ENCODE peak calls at places on chromosomes 7 and 10, in eight cellular contexts. F, X, G, P, Y, N, U and M are unnamed samples.

GRCh38 chr10:114492351-114493037 is 88.2 kb upstream of the AFAP1L2 start:
- DNase-seq in F (no peak), N (no peak), U (no peak), P (no peak), G (no peak), X (peak), Y (peak), M (no peak)

GRCh38 chr7:151087247-151088018 is 1.2 kb downstream of the AGAP3 start:
- DNase-seq in P (no peak), Y (no peak), G (no peak), F (peak), X (no peak), U (peak), N (no peak), M (peak)

GRCh38 chr7:117127585-117128168 is 174.4 kb downstream of the ST7 start:
- DNase-seq in P (peak), F (peak), N (peak), U (peak), X (peak), G (peak), Y (peak), M (no peak)

GRCh38 chr7:138945169-138945568 is 36.0 kb downstream of the KIAA1549 start:
- DNase-seq in U (no peak), Y (no peak), P (no peak), N (no peak), G (no peak), F (no peak), X (no peak), M (no peak)

GRCh38 chr7:12389089-12389700 is 14.5 kb downstream of the VWDE start:
- DNase-seq in U (peak), Y (no peak), P (peak), G (peak), N (no peak), F (peak), X (peak), M (no peak)

GRCh38 chr10:78339251-78339650 is 305.6 kb downstream of the RPS24 start:
- DNase-seq in X (no peak), P (no peak), Y (no peak), N (no peak), F (no peak), U (no peak), G (no peak), M (no peak)

GRCh38 chr7:30789334-30789711 is 18.1 kb downstream of the MINDY4 start:
- DNase-seq in F (peak), P (no peak), G (no peak), Y (no peak), X (no peak), U (peak), N (no peak), M (no peak)

GRCh38 chr7:74069086-74069541 is 14.5 kb upstream of the LIMK1 start:
- DNase-seq in Y (no peak), N (no peak), U (no peak), F (no peak), X (no peak), G (no peak), P (no peak), M (peak)

GRCh38 chr10:74887614-74888284 is 61.3 kb downstream of the KAT6B start:
- DNase-seq in Y (no peak), F (no peak), N (no peak), X (no peak), U (no peak), G (no peak), P (no peak), M (no peak)

GRCh38 chr7:47458057-47458456 is 123.9 kb downstream of the TNS3 start:
- DNase-seq in N (no peak), X (no peak), U (peak), F (peak), P (peak), G (no peak), Y (no peak), M (peak)

GRCh38 chr7:103714377-103714927 is 268.4 kb upstream of the SLC26A5 start:
- DNase-seq in X (no peak), F (no peak), N (no peak), G (no peak), P (no peak), Y (no peak), U (no peak), M (no peak)

GRCh38 chr7:47792521-47793121 is 155.6 kb downstream of the PKD1L1 start:
- DNase-seq in F (peak), N (no peak), U (peak), P (no peak), G (peak), X (peak), Y (no peak), M (no peak)

GRCh38 chr10:15254808-15255655 is 86.5 kb upstream of the NMT2 start:
- DNase-seq in F (no peak), G (no peak), N (no peak), P (no peak), X (no peak), U (no peak), Y (peak), M (no peak)

GRCh38 chr7:30800785-30801252 is 29.6 kb downstream of the MINDY4 start:
- DNase-seq in G (peak), N (no peak), P (peak), F (peak), U (peak), X (peak), Y (no peak), M (no peak)

GRCh38 chr7:8443871-8444756 is 10.7 kb downstream of the NXPH1 start:
- DNase-seq in Y (no peak), F (peak), X (no peak), G (no peak), N (no peak), P (no peak), U (no peak), M (no peak)

GRCh38 chr7:149598721-149599308 is 101.2 kb upstream of the ZNF746 start:
- DNase-seq in Y (no peak), U (peak), X (peak), G (peak), N (no peak), P (no peak), F (peak), M (no peak)

GRCh38 chr7:32761451-32762320 is 129.9 kb downstream of the KBTBD2 start:
- DNase-seq in U (no peak), N (no peak), F (no peak), G (no peak), P (no peak), Y (no peak), X (no peak), M (no peak)

GRCh38 chr7:42956062-42956461 is 23.9 kb downstream of the MRPL32 start:
- DNase-seq in U (no peak), P (no peak), N (no peak), X (peak), Y (no peak), F (no peak), G (no peak), M (no peak)

GRCh38 chr7:143407296-143408246 is 1.1 kb downstream of the EPHA1 start:
- DNase-seq in N (no peak), P (no peak), X (no peak), Y (no peak), U (no peak), F (no peak), G (no peak), M (no peak)

GRCh38 chr7:5694221-5694754 is 87.2 kb downstream of the RNF216 start:
- DNase-seq in N (no peak), X (no peak), U (peak), Y (no peak), P (peak), F (peak), G (no peak), M (no peak)

GRCh38 chr10:110076559-110077318 is 69.0 kb downstream of the ADD3 start:
- DNase-seq in U (peak), F (peak), G (peak), Y (no peak), N (no peak), P (peak), X (peak), M (no peak)

GRCh38 chr10:120735773-120736371 is 115.3 kb upstream of the WDR11 start:
- DNase-seq in N (no peak), X (peak), U (peak), P (no peak), F (peak), Y (no peak), G (peak), M (no peak)

GRCh38 chr10:116287906-116288501 is 15.0 kb upstream of the GFRA1 start:
- DNase-seq in P (peak), F (peak), Y (no peak), U (peak), N (no peak), G (peak), X (peak), M (no peak)

GRCh38 chr7:48295572-48295971 is 124.3 kb downstream of the ABCA13 start:
- DNase-seq in X (no peak), P (no peak), Y (no peak), N (no peak), F (no peak), U (no peak), G (no peak), M (no peak)

GRCh38 chr7:47576031-47576908 is 5.6 kb downstream of the TNS3 start:
- DNase-seq in P (no peak), N (no peak), X (peak), F (peak), G (no peak), U (no peak), Y (no peak), M (no peak)

GRCh38 chr7:151432658-151433521 is 7.1 kb downstream of the CRYGN start:
- DNase-seq in F (no peak), U (no peak), N (no peak), P (no peak), G (no peak), X (peak), Y (peak), M (peak)

GRCh38 chr7:73978681-73979563 is 49.1 kb upstream of the ELN start:
- DNase-seq in U (peak), F (peak), G (peak), N (no peak), X (peak), Y (no peak), P (no peak), M (peak)

GRCh38 chr10:70960783-70961570 is 72.6 kb upstream of the PCBD1 start:
- DNase-seq in U (no peak), X (no peak), F (no peak), N (no peak), G (no peak), P (no peak), Y (no peak), M (no peak)

GRCh38 chr7:152035807-152036206 is 10.3 kb downstream of the GALNT11 start:
- DNase-seq in X (no peak), G (no peak), P (no peak), N (no peak), F (no peak), Y (no peak), U (no peak), M (no peak)

GRCh38 chr7:107501593-107501992 is 31.7 kb downstream of the GPR22 start:
- DNase-seq in X (peak), G (peak), F (peak), N (no peak), Y (no peak), U (peak), P (no peak), M (no peak)

GRCh38 chr7:96023376-96023775 is 251.0 kb downstream of the DYNC1I1 start:
- DNase-seq in F (no peak), P (no peak), G (no peak), U (no peak), N (no peak), X (no peak), Y (no peak), M (no peak)

GRCh38 chr7:10708447-10708846 is 265.2 kb upstream of the PHF14 start:
- DNase-seq in Y (no peak), N (no peak), F (peak), P (no peak), X (peak), G (peak), U (peak), M (no peak)

GRCh38 chr10:121591186-121591585 is 7.1 kb downstream of the FGFR2 start:
- DNase-seq in P (no peak), N (no peak), F (no peak), G (no peak), Y (no peak), U (no peak), X (no peak), M (no peak)

GRCh38 chr10:68043030-68043429 is 32.1 kb downstream of the HERC4 start:
- DNase-seq in X (no peak), Y (no peak), N (no peak), P (no peak), F (no peak), U (no peak), G (no peak), M (no peak)

GRCh38 chr7:156109988-156110387 is 297.7 kb upstream of the SHH start:
- DNase-seq in X (no peak), P (no peak), F (no peak), U (no peak), N (no peak), Y (no peak), G (no peak), M (no peak)

GRCh38 chr7:91772100-91772794 is 108.3 kb downstream of the MTERF1 start:
- DNase-seq in P (no peak), F (peak), Y (no peak), U (peak), G (no peak), X (no peak), N (no peak), M (no peak)

GRCh38 chr7:1247527-1248041 is 14.9 kb downstream of the UNCX start:
- DNase-seq in F (no peak), U (no peak), N (no peak), P (no peak), G (no peak), Y (no peak), X (no peak), M (no peak)

GRCh38 chr10:96292971-96293909 is 11.0 kb upstream of the DNTT start:
- DNase-seq in P (peak), G (peak), F (peak), Y (no peak), X (peak), U (peak), N (no peak), M (no peak)